ENCODE peak calls at places on chromosomes 6 and 20, in six cellular contexts. T is stimulated activated CD4-positive, alpha-beta T cell treated with anti-CD3 and anti-CD28 coated beads, TNF-alpha, amount 100 ng/mL, for 48 hours; H is tibial artery; P is fibroblast of the aortic adventitia; N is stimulated activated naive CD8-positive, alpha-beta T cell treated with anti-CD3 and anti-CD28 coated beads, Interleukin-15, amount 100 ng/mL, for 72 hours; D is adipocyte. S is an unnamed sample.

GRCh38 chr20:48574383-48574782 is 253.4 kb downstream of the PREX1 start:
- DNase-seq in T (no peak), H (no peak), P (no peak), N (no peak), D (no peak), S (no peak)

GRCh38 chr6:158645064-158646022 is 800 bp upstream of the DYNLT1 start:
- DNase-seq in T (no peak), H (peak), P (no peak), N (no peak), D (no peak), S (no peak)

GRCh38 chr6:131646249-131646670 is 9.2 kb downstream of the ENPP3 start:
- DNase-seq in T (no peak), H (no peak), P (no peak), N (no peak), D (no peak), S (no peak)

GRCh38 chr6:84074988-84075781 is 41.6 kb downstream of the MRAP2 start:
- DNase-seq in T (no peak), H (no peak), P (peak), N (no peak), D (no peak), S (no peak)

GRCh38 chr6:12749531-12750379 is 33.2 kb downstream of the PHACTR1 start:
- DNase-seq in T (no peak), H (no peak), P (no peak), N (no peak), D (no peak), S (no peak)

GRCh38 chr6:44052419-44053011 is 74.7 kb downstream of the MRPL14 start:
- DNase-seq in T (no peak), H (no peak), P (peak), N (no peak), D (peak), S (no peak)

GRCh38 chr6:31657406-31658157 is 1.9 kb downstream of the APOM start:
- DNase-seq in T (no peak), H (no peak), P (no peak), N (no peak), D (no peak), S (no peak)

GRCh38 chr6:161344640-161345039 is 70.8 kb upstream of the AGPAT4 start:
- DNase-seq in T (no peak), H (no peak), P (no peak), N (no peak), D (no peak), S (no peak)

GRCh38 chr6:149895702-149896310 is 2.1 kb downstream of the RAET1E start:
- DNase-seq in T (no peak), H (peak), P (peak), N (peak), D (peak), S (no peak)

GRCh38 chr6:7108964-7109836 is 1.4 kb downstream of the RREB1 start:
- DNase-seq in T (no peak), H (peak), P (peak), N (no peak), D (peak), S (no peak)

GRCh38 chr6:109428889-109429477 is 11.4 kb downstream of the PPIL6 start:
- DNase-seq in T (no peak), H (no peak), P (peak), N (no peak), D (peak), S (no peak)

GRCh38 chr20:20037960-20038359 is 14.3 kb downstream of the CRNKL1 start:
- DNase-seq in T (no peak), H (no peak), P (peak), N (no peak), D (peak), S (no peak)

GRCh38 chr6:27296106-27296783 is 15.8 kb downstream of the POM121L2 start:
- DNase-seq in T (no peak), H (no peak), P (peak), N (no peak), D (peak), S (no peak)

GRCh38 chr6:64383277-64383676 is 747.7 kb downstream of the PHF3 start:
- DNase-seq in T (no peak), H (no peak), P (no peak), N (no peak), D (no peak), S (no peak)

GRCh38 chr20:38127920-38128528 is 37.0 kb downstream of the TGM2 start:
- DNase-seq in T (no peak), H (no peak), P (no peak), N (no peak), D (no peak), S (no peak)

GRCh38 chr6:76342611-76343160 is 270.2 kb upstream of the IMPG1 start:
- DNase-seq in T (no peak), H (no peak), P (no peak), N (no peak), D (no peak), S (no peak)

GRCh38 chr6:21078497-21078896 is 515.1 kb upstream of the SOX4 start:
- DNase-seq in T (no peak), H (no peak), P (no peak), N (no peak), D (no peak), S (no peak)

GRCh38 chr6:17957488-17957887 is 29.9 kb downstream of the KIF13A start:
- DNase-seq in T (no peak), H (no peak), P (no peak), N (no peak), D (no peak), S (no peak)

GRCh38 chr20:35134472-35134871 is 12.7 kb downstream of the EDEM2 start:
- DNase-seq in T (no peak), H (peak), P (peak), N (no peak), D (no peak), S (no peak)

GRCh38 chr6:44925100-44925739 is 402.9 kb upstream of the RUNX2 start:
- DNase-seq in T (no peak), H (no peak), P (peak), N (no peak), D (no peak), S (no peak)

GRCh38 chr20:1324598-1325172 is 4.3 kb downstream of the SDCBP2 start:
- DNase-seq in T (no peak), H (peak), P (peak), N (no peak), D (peak), S (no peak)

GRCh38 chr6:43723737-43724295 is 36.2 kb upstream of the MRPS18A start:
- DNase-seq in T (peak), H (peak), P (peak), N (peak), D (peak), S (peak)

GRCh38 chr20:48791014-48791413 is 36.8 kb downstream of the PREX1 start:
- DNase-seq in T (no peak), H (no peak), P (peak), N (no peak), D (no peak), S (no peak)

GRCh38 chr6:161424421-161424820 is 150.6 kb upstream of the AGPAT4 start:
- DNase-seq in T (no peak), H (no peak), P (no peak), N (no peak), D (no peak), S (no peak)

GRCh38 chr6:165821754-165822153 is 158.7 kb upstream of the PDE10A start:
- DNase-seq in T (no peak), H (no peak), P (no peak), N (no peak), D (no peak), S (no peak)

S was measured in GM18507.